ENCODE peak calls at places on chromosome 7, in four cellular contexts. One of them, this sample, is unnamed.

GRCh38 chr7:156579566-156579965 is 61.0 kb upstream of the RNF32 start:
- DNase-seq in H1: no peak
- DNase-seq in HepG2: no peak
- DNase-seq in A549: no peak
- DNase-seq in this sample: no peak

GRCh38 chr7:50533849-50534248 is 31.4 kb downstream of the DDC start:
- DNase-seq in H1: no peak
- DNase-seq in HepG2: peak
- DNase-seq in A549: peak
- DNase-seq in this sample: no peak

GRCh38 chr7:116836080-116836479 is 26.3 kb upstream of the CAPZA2 start:
- DNase-seq in H1: no peak
- DNase-seq in HepG2: no peak
- DNase-seq in A549: no peak
- DNase-seq in this sample: no peak

GRCh38 chr7:50393547-50394252 is 56.5 kb downstream of the FIGNL1 start:
- DNase-seq in H1: no peak
- DNase-seq in HepG2: no peak
- DNase-seq in A549: no peak
- DNase-seq in this sample: no peak

GRCh38 chr7:128363261-128363721 is 1.8 kb upstream of the PRRT4 start:
- DNase-seq in H1: no peak
- DNase-seq in HepG2: no peak
- DNase-seq in A549: no peak
- DNase-seq in this sample: no peak

GRCh38 chr7:92246363-92247101 is 758 bp downstream of the ANKIB1 start:
- DNase-seq in H1: no peak
- DNase-seq in HepG2: no peak
- DNase-seq in A549: peak
- DNase-seq in this sample: peak

GRCh38 chr7:4527988-4528641 is 154.0 kb upstream of the FOXK1 start:
- DNase-seq in H1: no peak
- DNase-seq in HepG2: no peak
- DNase-seq in A549: peak
- DNase-seq in this sample: peak

GRCh38 chr7:80781146-80781545 is 137.7 kb downstream of the SEMA3C start:
- DNase-seq in H1: no peak
- DNase-seq in HepG2: no peak
- DNase-seq in A549: no peak
- DNase-seq in this sample: no peak

GRCh38 chr7:145779165-145779564 is 337.4 kb upstream of the CNTNAP2 start:
- DNase-seq in H1: no peak
- DNase-seq in HepG2: no peak
- DNase-seq in A549: no peak
- DNase-seq in this sample: no peak

GRCh38 chr7:13286916-13287315 is 599.5 kb downstream of the ARL4A start:
- DNase-seq in H1: no peak
- DNase-seq in HepG2: no peak
- DNase-seq in A549: no peak
- DNase-seq in this sample: no peak

GRCh38 chr7:108152198-108152597 is 22.0 kb upstream of the LAMB4 start:
- DNase-seq in H1: no peak
- DNase-seq in HepG2: no peak
- DNase-seq in A549: no peak
- DNase-seq in this sample: no peak

GRCh38 chr7:44384586-44385383 is 59.4 kb upstream of the CAMK2B start:
- DNase-seq in H1: peak
- DNase-seq in HepG2: no peak
- DNase-seq in A549: no peak
- DNase-seq in this sample: no peak

GRCh38 chr7:116438274-116438673 is 61.3 kb upstream of the CAV2 start:
- DNase-seq in H1: no peak
- DNase-seq in HepG2: peak
- DNase-seq in A549: peak
- DNase-seq in this sample: no peak

GRCh38 chr7:44784364-44784763 is 12.1 kb upstream of the PPIA start:
- DNase-seq in H1: no peak
- DNase-seq in HepG2: no peak
- DNase-seq in A549: no peak
- DNase-seq in this sample: no peak

GRCh38 chr7:15567036-15567435 is 5.2 kb upstream of the AGMO start:
- DNase-seq in H1: no peak
- DNase-seq in HepG2: no peak
- DNase-seq in A549: no peak
- DNase-seq in this sample: no peak

GRCh38 chr7:157542669-157543021 is 205.8 kb downstream of the DNAJB6 start:
- DNase-seq in H1: no peak
- DNase-seq in HepG2: no peak
- DNase-seq in A549: no peak
- DNase-seq in this sample: no peak

GRCh38 chr7:142817506-142817905 is 37.4 kb upstream of the EPHB6 start:
- DNase-seq in H1: no peak
- DNase-seq in HepG2: no peak
- DNase-seq in A549: no peak
- DNase-seq in this sample: no peak

GRCh38 chr7:115476666-115477065 is 553.9 kb downstream of the TFEC start:
- DNase-seq in H1: no peak
- DNase-seq in HepG2: no peak
- DNase-seq in A549: no peak
- DNase-seq in this sample: no peak

GRCh38 chr7:77687100-77687746 is 9.0 kb upstream of the RSBN1L start:
- DNase-seq in H1: no peak
- DNase-seq in HepG2: no peak
- DNase-seq in A549: no peak
- DNase-seq in this sample: no peak
- TF ChIP-seq PHF8 in H1: no peak
- TF ChIP-seq PHF8 in HepG2: no peak
- TF ChIP-seq PHF8 in A549: no peak
- TF ChIP-seq PHF8 in this sample: no peak

GRCh38 chr7:151378496-151379192 is 31.2 kb downstream of the WDR86 start:
- DNase-seq in H1: no peak
- DNase-seq in HepG2: no peak
- DNase-seq in A549: no peak
- DNase-seq in this sample: no peak
- TF ChIP-seq PHF8 in H1: no peak
- TF ChIP-seq PHF8 in HepG2: no peak
- TF ChIP-seq PHF8 in A549: no peak
- TF ChIP-seq PHF8 in this sample: no peak

DNA sequence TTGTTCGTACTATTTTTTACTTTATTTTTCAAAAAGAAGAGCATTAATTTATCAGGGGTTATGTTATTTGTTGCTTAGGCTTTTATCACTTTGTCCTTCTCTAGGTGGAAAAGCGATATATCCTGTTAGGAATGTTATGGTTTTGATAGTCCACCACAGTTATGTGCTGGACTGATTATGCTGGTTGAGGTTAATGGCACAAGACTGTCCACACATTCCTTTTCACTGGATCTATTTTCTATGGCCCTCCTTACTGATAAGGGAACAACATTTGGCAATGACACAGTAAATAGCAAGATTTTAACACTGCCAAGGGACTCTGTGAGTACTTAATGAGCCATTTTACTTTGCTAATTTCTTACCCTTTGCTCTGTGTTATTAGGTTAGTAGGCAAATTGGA is 1212.3 kb downstream of the NXPH1 start:
- DNase-seq in H1: no peak
- DNase-seq in HepG2: no peak
- DNase-seq in A549: no peak
- DNase-seq in this sample: no peak
- TF ChIP-seq PHF8 in H1: no peak
- TF ChIP-seq PHF8 in HepG2: no peak
- TF ChIP-seq PHF8 in A549: no peak
- TF ChIP-seq PHF8 in this sample: no peak

GRCh38 chr7:101666751-101667150 is 37.7 kb upstream of the MYL10 start:
- DNase-seq in H1: no peak
- DNase-seq in HepG2: no peak
- DNase-seq in A549: no peak
- DNase-seq in this sample: no peak
- TF ChIP-seq PHF8 in H1: no peak
- TF ChIP-seq PHF8 in HepG2: no peak
- TF ChIP-seq PHF8 in A549: no peak
- TF ChIP-seq PHF8 in this sample: no peak

GRCh38 chr7:20482071-20482470 is 133.4 kb upstream of the ABCB5 start:
- DNase-seq in H1: no peak
- DNase-seq in HepG2: no peak
- DNase-seq in A549: no peak
- DNase-seq in this sample: no peak
- TF ChIP-seq PHF8 in H1: no peak
- TF ChIP-seq PHF8 in HepG2: no peak
- TF ChIP-seq PHF8 in A549: no peak
- TF ChIP-seq PHF8 in this sample: no peak

DNA sequence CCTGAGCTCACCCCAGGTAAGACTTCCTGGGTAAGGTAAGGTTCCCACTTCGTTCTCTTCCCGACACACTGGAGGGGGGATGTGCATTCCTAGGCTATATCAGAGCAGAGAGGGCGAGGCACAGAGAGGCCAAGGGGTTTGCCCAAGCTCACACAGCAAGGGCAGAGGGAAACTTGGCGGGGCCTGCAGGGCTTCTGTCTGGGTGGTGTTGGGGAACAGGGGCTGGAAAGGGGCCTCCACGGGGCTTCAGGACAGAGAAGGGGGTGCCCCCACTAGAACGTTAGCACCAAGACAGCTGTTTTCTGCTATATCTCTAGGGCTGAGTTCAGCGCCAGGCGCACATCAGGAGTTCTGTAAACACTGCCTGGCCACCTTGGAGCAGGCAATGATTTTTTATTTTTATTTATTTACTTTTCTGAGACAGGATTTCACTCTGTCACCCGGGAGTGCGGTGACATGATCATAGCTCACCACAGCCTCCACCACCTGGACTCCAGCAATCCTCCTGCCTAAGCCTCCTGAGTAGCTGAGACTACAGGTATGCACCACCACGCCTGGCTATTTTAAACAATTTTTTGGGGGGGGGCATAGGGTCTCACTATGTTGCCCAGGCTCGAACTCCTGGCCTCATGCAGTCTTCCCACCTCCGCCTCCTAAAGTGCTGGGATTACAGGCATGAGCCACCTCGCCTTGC is 25.0 kb upstream of the PDGFA start:
- DNase-seq in H1: no peak
- DNase-seq in HepG2: no peak
- DNase-seq in A549: no peak
- DNase-seq in this sample: no peak
- TF ChIP-seq PHF8 in H1: no peak
- TF ChIP-seq PHF8 in HepG2: no peak
- TF ChIP-seq PHF8 in A549: no peak
- TF ChIP-seq PHF8 in this sample: no peak

DNA sequence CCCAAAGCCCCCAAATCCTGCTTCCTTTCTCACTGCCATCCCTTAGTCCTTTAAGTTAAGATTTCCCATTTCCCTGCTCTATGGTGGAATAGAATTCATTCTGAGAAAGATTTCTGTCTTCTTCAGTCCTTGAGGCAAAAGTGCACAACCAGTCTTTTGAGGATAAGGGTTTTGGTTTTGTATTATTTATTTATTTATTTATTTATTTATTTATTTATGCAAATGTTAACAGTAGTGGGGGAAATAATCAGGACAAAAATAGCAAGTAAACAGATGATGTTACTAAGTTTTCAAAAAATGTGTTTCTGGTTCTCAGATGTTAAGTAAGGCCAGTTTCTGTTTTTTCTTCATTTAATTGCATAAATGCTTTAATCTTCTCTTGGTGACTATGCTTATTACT is 84.2 kb downstream of the GLCCI1 start:
- DNase-seq in H1: no peak
- DNase-seq in HepG2: no peak
- DNase-seq in A549: no peak
- DNase-seq in this sample: no peak
- TF ChIP-seq PHF8 in H1: no peak
- TF ChIP-seq PHF8 in HepG2: no peak
- TF ChIP-seq PHF8 in A549: no peak
- TF ChIP-seq PHF8 in this sample: no peak

GRCh38 chr7:523436-524336 is 4.0 kb upstream of the PDGFA start:
- DNase-seq in H1: no peak
- DNase-seq in HepG2: no peak
- DNase-seq in A549: no peak
- DNase-seq in this sample: peak
- TF ChIP-seq PHF8 in H1: no peak
- TF ChIP-seq PHF8 in HepG2: no peak
- TF ChIP-seq PHF8 in A549: no peak
- TF ChIP-seq PHF8 in this sample: no peak

GRCh38 chr7:75064291-75064690 is 9.3 kb downstream of the RCC1L start:
- DNase-seq in H1: no peak
- DNase-seq in HepG2: no peak
- DNase-seq in A549: no peak
- DNase-seq in this sample: no peak

GRCh38 chr7:75066521-75066920 is 7.1 kb downstream of the RCC1L start:
- DNase-seq in H1: no peak
- DNase-seq in HepG2: no peak
- DNase-seq in A549: no peak
- DNase-seq in this sample: no peak

GRCh38 chr7:75064801-75065200 is 8.8 kb downstream of the RCC1L start:
- DNase-seq in H1: no peak
- DNase-seq in HepG2: no peak
- DNase-seq in A549: no peak
- DNase-seq in this sample: no peak
- TF ChIP-seq PHF8 in H1: no peak
- TF ChIP-seq PHF8 in HepG2: no peak
- TF ChIP-seq PHF8 in A549: no peak
- TF ChIP-seq PHF8 in this sample: no peak

GRCh38 chr7:134892002-134892693 is 94.2 kb upstream of the AGBL3 start:
- DNase-seq in H1: no peak
- DNase-seq in HepG2: peak
- DNase-seq in A549: no peak
- DNase-seq in this sample: no peak

GRCh38 chr7:134893920-134894319 is 92.4 kb upstream of the AGBL3 start:
- DNase-seq in H1: no peak
- DNase-seq in HepG2: no peak
- DNase-seq in A549: no peak
- DNase-seq in this sample: no peak

GRCh38 chr7:134890246-134891240 is 95.8 kb upstream of the AGBL3 start:
- DNase-seq in H1: no peak
- DNase-seq in HepG2: peak
- DNase-seq in A549: peak
- DNase-seq in this sample: no peak

GRCh38 chr7:134892963-134893362 is 93.3 kb upstream of the AGBL3 start:
- DNase-seq in H1: no peak
- DNase-seq in HepG2: peak
- DNase-seq in A549: no peak
- DNase-seq in this sample: no peak

GRCh38 chr7:134891262-134892001 is 94.9 kb upstream of the AGBL3 start:
- DNase-seq in H1: peak
- DNase-seq in HepG2: peak
- DNase-seq in A549: peak
- DNase-seq in this sample: peak
- TF ChIP-seq PHF8 in H1: peak
- TF ChIP-seq PHF8 in HepG2: peak
- TF ChIP-seq PHF8 in A549: peak
- TF ChIP-seq PHF8 in this sample: no peak

This sample was measured in K562.